ENCODE peak calls at places on chromosomes 4 and X, in six cellular contexts. M is GM12864, O is WTC11, Z is ovary, H is neural crest cell, R is psoas muscle. B is an unnamed sample.

GRCh38 chr4:127598656-127599055 is 34.1 kb upstream of the INTU start:
- DNase-seq in O (no peak), H (no peak), R (no peak), M (no peak), Z (no peak), B (no peak)

GRCh38 chr4:152023674-152024073 is 262.9 kb upstream of the GATB start:
- DNase-seq in Z (no peak), H (no peak), O (no peak), M (no peak), R (no peak), B (no peak)

GRCh38 chrX:124805486-124805885 is 459.1 kb downstream of the SH2D1A start:
- DNase-seq in Z (no peak), O (no peak), R (no peak), H (no peak), M (no peak), B (no peak)

GRCh38 chrX:131621650-131622049 is 77.8 kb downstream of the OR13H1 start:
- DNase-seq in H (no peak), M (no peak), R (no peak), Z (no peak), O (no peak), B (no peak)

GRCh38 chr4:69092190-69092589 is 4.1 kb upstream of the UGT2B7 start:
- DNase-seq in H (no peak), O (no peak), M (no peak), Z (no peak), R (no peak), B (no peak)

GRCh38 chrX:2629316-2630168 is 61.6 kb upstream of the CD99 start:
- DNase-seq in Z (no peak), M (no peak), H (no peak), O (no peak), R (no peak), B (no peak)

GRCh38 chr4:8167815-8168214 is 9.2 kb upstream of the ABLIM2 start:
- DNase-seq in H (no peak), M (no peak), R (peak), Z (no peak), O (no peak), B (no peak)

GRCh38 chrX:68429216-68429615 is 4.1 kb downstream of the OPHN1 start:
- DNase-seq in Z (no peak), M (no peak), O (no peak), R (no peak), H (no peak), B (no peak)

GRCh38 chr4:2248821-2249261 is 6.9 kb upstream of the HAUS3 start:
- DNase-seq in Z (no peak), M (no peak), O (no peak), R (peak), H (no peak), B (no peak)

GRCh38 chr4:5774416-5775056 is 63.5 kb downstream of the EVC start:
- DNase-seq in H (no peak), R (no peak), O (no peak), Z (no peak), M (no peak), B (no peak)

GRCh38 chrX:74705269-74705668 is 90.8 kb upstream of the RLIM start:
- DNase-seq in Z (no peak), O (no peak), M (no peak), R (no peak), H (no peak), B (no peak)

GRCh38 chr4:150960818-150961217 is 54.3 kb downstream of the LRBA start:
- DNase-seq in M (no peak), O (peak), H (no peak), Z (no peak), R (no peak), B (no peak)

GRCh38 chr4:169133932-169134331 is 123.9 kb upstream of the CBR4 start:
- DNase-seq in R (no peak), O (no peak), Z (no peak), H (peak), M (no peak), B (no peak)

GRCh38 chrX:48531359-48531954 is 8.1 kb upstream of the TBC1D25 start:
- DNase-seq in M (no peak), R (no peak), O (no peak), H (no peak), Z (no peak), B (no peak)

DNA sequence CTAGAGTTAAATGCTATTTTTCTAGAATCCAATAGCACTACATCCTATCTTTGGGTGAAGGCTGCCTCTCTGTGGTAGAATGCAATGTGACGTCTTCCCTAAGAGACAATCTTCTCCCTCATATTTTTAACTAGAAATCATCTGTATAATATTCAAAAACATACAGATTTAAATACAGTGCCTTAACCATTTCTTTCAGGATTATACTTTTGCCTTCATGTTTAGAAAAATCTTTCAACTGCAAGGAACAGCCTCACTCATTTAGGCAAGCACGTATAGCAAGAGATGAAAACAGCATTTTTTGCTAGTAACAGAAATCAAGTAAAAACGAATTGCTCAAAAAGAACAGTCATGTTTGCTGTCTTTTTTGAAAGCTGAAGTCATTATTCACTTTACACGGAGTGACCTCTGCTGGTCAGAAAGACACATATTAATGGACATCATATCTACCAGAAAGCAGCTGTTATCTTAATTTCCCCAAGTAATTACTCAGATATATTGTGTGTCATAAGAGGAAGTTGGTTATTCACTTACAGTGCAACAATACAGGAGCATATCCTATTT is 422.3 kb downstream of the STPG2 start:
- DNase-seq in M (no peak), Z (no peak), O (no peak), H (no peak), R (no peak), B (no peak)
- TF ChIP-seq CTCF in M (no peak), Z (no peak), O (no peak), H (peak), R (peak), B (peak)

DNA sequence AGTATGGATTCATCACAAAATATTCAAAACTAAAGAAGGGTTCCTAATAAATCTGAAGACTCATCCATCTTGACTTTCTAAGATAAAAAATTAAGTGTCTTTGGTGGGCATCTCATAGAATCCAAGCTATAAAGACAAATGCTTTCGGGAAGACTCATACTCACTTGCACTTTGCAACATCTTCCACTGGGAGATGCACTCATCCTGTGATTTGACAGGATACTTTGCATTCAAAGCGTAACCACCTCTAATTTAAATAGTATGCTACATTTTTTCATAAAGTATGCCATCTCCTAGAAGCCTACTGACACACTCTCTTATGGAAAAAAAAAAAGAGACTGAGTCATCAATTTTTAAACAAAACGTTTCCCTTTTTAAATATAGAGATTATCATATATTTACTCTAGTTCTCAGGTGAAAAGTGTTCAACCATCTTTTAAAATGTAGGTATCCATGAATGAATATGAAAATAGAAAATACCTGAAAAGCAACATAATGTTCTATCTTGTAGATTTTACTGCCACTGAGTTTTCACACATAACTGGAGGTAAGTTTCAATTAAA is 119.6 kb downstream of the KLHL13 start:
- DNase-seq in O (no peak), M (no peak), H (no peak), Z (no peak), R (no peak), B (no peak)
- TF ChIP-seq CTCF in O (no peak), M (peak), H (peak), Z (no peak), R (peak), B (peak)

GRCh38 chr4:113293673-113294072 is 244.2 kb downstream of the ANK2 start:
- DNase-seq in R (no peak), M (no peak), O (no peak), Z (no peak), H (no peak), B (no peak)

GRCh38 chr4:113292371-113293042 is 243.1 kb downstream of the ANK2 start:
- DNase-seq in Z (peak), M (no peak), R (peak), H (peak), O (peak), B (no peak)

GRCh38 chr4:113290666-113291065 is 241.2 kb downstream of the ANK2 start:
- DNase-seq in M (no peak), H (no peak), O (no peak), Z (no peak), R (no peak), B (no peak)

GRCh38 chr4:113293043-113293560 is 243.6 kb downstream of the ANK2 start:
- DNase-seq in Z (peak), H (no peak), R (no peak), O (no peak), M (no peak), B (no peak)

GRCh38 chr4:113294910-113295309 is 245.5 kb downstream of the ANK2 start:
- DNase-seq in M (no peak), O (no peak), R (no peak), Z (no peak), H (no peak), B (no peak)
- TF ChIP-seq CTCF in M (no peak), O (no peak), R (no peak), Z (no peak), H (no peak), B (no peak)

DNA sequence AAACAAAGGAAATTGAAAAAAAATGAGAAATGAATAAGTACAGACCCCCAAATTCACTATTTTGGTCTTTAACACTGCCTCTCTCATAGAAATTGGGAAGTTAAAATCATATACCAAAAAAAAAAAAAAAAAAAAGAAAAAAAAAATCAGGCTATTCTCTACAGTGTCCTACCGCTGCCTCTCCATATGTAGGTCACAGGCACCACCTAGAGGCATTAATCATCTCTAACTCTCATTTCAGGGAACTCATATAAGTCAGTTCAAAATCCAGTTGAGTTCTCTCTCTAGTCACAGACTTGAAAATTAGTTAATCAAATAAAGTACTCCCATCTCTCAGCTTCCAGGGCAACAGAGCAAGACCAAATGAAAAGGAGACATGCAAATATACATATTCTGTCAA is 47.9 kb downstream of the COX18 start:
- DNase-seq in R (no peak), H (no peak), O (no peak), M (peak), Z (no peak), B (peak)
- TF ChIP-seq CTCF in R (no peak), H (peak), O (no peak), M (peak), Z (no peak), B (peak)

B was measured in GM10248.